ENCODE peak calls at places on chromosomes 2 and 18, in nine cellular contexts. One of them, this sample, is unnamed.

GRCh38 chr2:174492963-174493431 is 6.2 kb upstream of the GPR155 start:
- DNase-seq in activated CD8-positive, alpha-beta T cell treated with anti-CD3 and anti-CD28 coated beads, Interleukin-2, amount 10 ng/mL, durations not matched to agents 7 days and 5 days: peak
- DNase-seq in sciatic nerve: no peak
- DNase-seq in cardiac fibroblast: no peak
- DNase-seq in HS-27A: no peak
- DNase-seq in GM23248: no peak
- DNase-seq in ELF-1: no peak
- DNase-seq in GM10248: peak
- DNase-seq in GM20000: peak
- DNase-seq in this sample: peak

GRCh38 chr2:45285311-45285710 is 276.1 kb upstream of the SIX2 start:
- DNase-seq in HS-27A: no peak
- DNase-seq in sciatic nerve: no peak
- DNase-seq in GM10248: no peak
- DNase-seq in cardiac fibroblast: peak
- DNase-seq in GM20000: no peak
- DNase-seq in activated CD8-positive, alpha-beta T cell treated with anti-CD3 and anti-CD28 coated beads, Interleukin-2, amount 10 ng/mL, durations not matched to agents 7 days and 5 days: no peak
- DNase-seq in GM23248: peak
- DNase-seq in ELF-1: no peak
- DNase-seq in this sample: no peak

GRCh38 chr18:79571221-79572092 is 108.1 kb upstream of the CTDP1 start:
- DNase-seq in GM10248: no peak
- DNase-seq in activated CD8-positive, alpha-beta T cell treated with anti-CD3 and anti-CD28 coated beads, Interleukin-2, amount 10 ng/mL, durations not matched to agents 7 days and 5 days: no peak
- DNase-seq in HS-27A: no peak
- DNase-seq in GM20000: no peak
- DNase-seq in cardiac fibroblast: no peak
- DNase-seq in GM23248: no peak
- DNase-seq in sciatic nerve: peak
- DNase-seq in ELF-1: no peak
- DNase-seq in this sample: no peak

GRCh38 chr18:42559292-42559691 is 556.2 kb downstream of the RIT2 start:
- DNase-seq in cardiac fibroblast: no peak
- DNase-seq in GM10248: no peak
- DNase-seq in activated CD8-positive, alpha-beta T cell treated with anti-CD3 and anti-CD28 coated beads, Interleukin-2, amount 10 ng/mL, durations not matched to agents 7 days and 5 days: no peak
- DNase-seq in GM20000: no peak
- DNase-seq in GM23248: peak
- DNase-seq in HS-27A: no peak
- DNase-seq in ELF-1: no peak
- DNase-seq in sciatic nerve: no peak
- DNase-seq in this sample: no peak

GRCh38 chr18:8717011-8717770 is 11.8 kb downstream of the MTCL1 start:
- DNase-seq in cardiac fibroblast: no peak
- DNase-seq in ELF-1: peak
- DNase-seq in GM20000: no peak
- DNase-seq in HS-27A: no peak
- DNase-seq in sciatic nerve: no peak
- DNase-seq in GM23248: no peak
- DNase-seq in activated CD8-positive, alpha-beta T cell treated with anti-CD3 and anti-CD28 coated beads, Interleukin-2, amount 10 ng/mL, durations not matched to agents 7 days and 5 days: no peak
- DNase-seq in GM10248: no peak
- DNase-seq in this sample: no peak

GRCh38 chr2:11356760-11357159 is 12.3 kb upstream of the ROCK2 start:
- DNase-seq in ELF-1: no peak
- DNase-seq in GM20000: no peak
- DNase-seq in GM10248: no peak
- DNase-seq in GM23248: no peak
- DNase-seq in sciatic nerve: no peak
- DNase-seq in activated CD8-positive, alpha-beta T cell treated with anti-CD3 and anti-CD28 coated beads, Interleukin-2, amount 10 ng/mL, durations not matched to agents 7 days and 5 days: no peak
- DNase-seq in HS-27A: no peak
- DNase-seq in cardiac fibroblast: no peak
- DNase-seq in this sample: no peak

GRCh38 chr2:200302940-200303727 is 3.4 kb upstream of the SPATS2L start:
- DNase-seq in GM10248: no peak
- DNase-seq in HS-27A: peak
- DNase-seq in activated CD8-positive, alpha-beta T cell treated with anti-CD3 and anti-CD28 coated beads, Interleukin-2, amount 10 ng/mL, durations not matched to agents 7 days and 5 days: no peak
- DNase-seq in GM23248: peak
- DNase-seq in cardiac fibroblast: no peak
- DNase-seq in GM20000: no peak
- DNase-seq in sciatic nerve: no peak
- DNase-seq in ELF-1: no peak
- DNase-seq in this sample: no peak

GRCh38 chr2:222319576-222320440 is 21.0 kb upstream of the PAX3 start:
- DNase-seq in GM10248: peak
- DNase-seq in cardiac fibroblast: peak
- DNase-seq in activated CD8-positive, alpha-beta T cell treated with anti-CD3 and anti-CD28 coated beads, Interleukin-2, amount 10 ng/mL, durations not matched to agents 7 days and 5 days: no peak
- DNase-seq in GM20000: peak
- DNase-seq in ELF-1: peak
- DNase-seq in sciatic nerve: peak
- DNase-seq in GM23248: peak
- DNase-seq in HS-27A: no peak
- DNase-seq in this sample: peak

GRCh38 chr2:44120428-44120827 is 48.2 kb upstream of the PPM1B start:
- DNase-seq in ELF-1: no peak
- DNase-seq in GM10248: no peak
- DNase-seq in GM23248: peak
- DNase-seq in GM20000: no peak
- DNase-seq in activated CD8-positive, alpha-beta T cell treated with anti-CD3 and anti-CD28 coated beads, Interleukin-2, amount 10 ng/mL, durations not matched to agents 7 days and 5 days: no peak
- DNase-seq in cardiac fibroblast: peak
- DNase-seq in HS-27A: peak
- DNase-seq in sciatic nerve: no peak
- DNase-seq in this sample: no peak

GRCh38 chr18:80046961-80047541 is 12.8 kb downstream of the RBFA start:
- DNase-seq in GM20000: no peak
- DNase-seq in cardiac fibroblast: no peak
- DNase-seq in HS-27A: no peak
- DNase-seq in activated CD8-positive, alpha-beta T cell treated with anti-CD3 and anti-CD28 coated beads, Interleukin-2, amount 10 ng/mL, durations not matched to agents 7 days and 5 days: no peak
- DNase-seq in sciatic nerve: no peak
- DNase-seq in GM10248: no peak
- DNase-seq in ELF-1: no peak
- DNase-seq in GM23248: no peak
- DNase-seq in this sample: no peak

GRCh38 chr2:217902281-217903141 is 100.3 kb downstream of the TNS1 start:
- DNase-seq in ELF-1: no peak
- DNase-seq in HS-27A: no peak
- DNase-seq in cardiac fibroblast: peak
- DNase-seq in GM23248: peak
- DNase-seq in GM20000: no peak
- DNase-seq in sciatic nerve: peak
- DNase-seq in GM10248: no peak
- DNase-seq in activated CD8-positive, alpha-beta T cell treated with anti-CD3 and anti-CD28 coated beads, Interleukin-2, amount 10 ng/mL, durations not matched to agents 7 days and 5 days: peak
- DNase-seq in this sample: no peak

GRCh38 chr18:13375302-13376255 is 157.0 kb downstream of the LDLRAD4 start:
- DNase-seq in sciatic nerve: no peak
- DNase-seq in cardiac fibroblast: peak
- DNase-seq in HS-27A: peak
- DNase-seq in GM20000: peak
- DNase-seq in ELF-1: peak
- DNase-seq in activated CD8-positive, alpha-beta T cell treated with anti-CD3 and anti-CD28 coated beads, Interleukin-2, amount 10 ng/mL, durations not matched to agents 7 days and 5 days: peak
- DNase-seq in GM23248: peak
- DNase-seq in GM10248: peak
- DNase-seq in this sample: peak

GRCh38 chr2:69933254-69933828 is 18.4 kb downstream of the MXD1 start:
- DNase-seq in sciatic nerve: no peak
- DNase-seq in activated CD8-positive, alpha-beta T cell treated with anti-CD3 and anti-CD28 coated beads, Interleukin-2, amount 10 ng/mL, durations not matched to agents 7 days and 5 days: no peak
- DNase-seq in ELF-1: no peak
- DNase-seq in HS-27A: no peak
- DNase-seq in GM23248: no peak
- DNase-seq in GM10248: no peak
- DNase-seq in cardiac fibroblast: peak
- DNase-seq in GM20000: no peak
- DNase-seq in this sample: no peak